ENCODE peak calls at places on chromosomes 6 and 20, in four cellular contexts. S is IMR-90, J is mesendoderm, M is neuronal stem cell. B is an unnamed sample.

GRCh38 chr6:50390416-50390815 is 322.9 kb upstream of the TFAP2D start:
- DNase-seq in S (no peak), J (no peak), M (no peak), B (no peak)

GRCh38 chr6:71011861-71012260 is 55.0 kb upstream of the B3GAT2 start:
- DNase-seq in S (no peak), J (no peak), M (no peak), B (no peak)

GRCh38 chr6:43983191-43983590 is 144.1 kb downstream of the MRPL14 start:
- DNase-seq in S (no peak), J (no peak), M (no peak), B (no peak)

GRCh38 chr6:142545147-142545546 is 243.3 kb downstream of the ADGRG6 start:
- DNase-seq in S (no peak), J (no peak), M (no peak), B (no peak)

GRCh38 chr6:159252955-159253508 is 83.8 kb downstream of the FNDC1 start:
- DNase-seq in S (peak), J (peak), M (peak), B (no peak)

GRCh38 chr20:55893031-55893430 is 112.3 kb downstream of the CBLN4 start:
- DNase-seq in S (no peak), J (no peak), M (no peak), B (no peak)

GRCh38 chr6:104784884-104785283 is 74.8 kb downstream of the HACE1 start:
- DNase-seq in S (peak), J (no peak), M (no peak), B (peak)

GRCh38 chr6:28589234-28589951 is 63.7 kb downstream of the GPX5 start:
- DNase-seq in S (peak), J (peak), M (peak), B (peak)

GRCh38 chr6:41639556-41640371 is 1.5 kb downstream of the MDFI start:
- DNase-seq in S (no peak), J (peak), M (no peak), B (no peak)

DNA sequence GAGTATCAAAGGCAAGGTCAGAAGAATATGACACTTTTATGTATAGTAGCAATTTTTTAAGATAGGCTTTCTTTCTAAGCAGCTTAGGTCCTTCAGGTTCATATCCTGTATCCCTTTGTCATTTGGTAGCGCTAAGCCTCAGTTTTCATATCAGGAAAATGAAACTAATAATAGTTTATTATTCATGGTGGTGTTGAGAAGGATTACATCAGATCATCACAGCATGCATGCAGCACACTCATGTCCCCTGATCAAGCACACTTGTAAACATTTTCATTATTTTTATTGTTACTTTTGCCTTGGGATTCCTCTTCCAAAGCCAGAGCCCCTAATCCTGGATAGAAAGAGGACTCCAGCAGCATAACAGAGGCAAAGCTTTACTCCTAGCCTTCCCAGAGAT is 70.2 kb upstream of the ADGRF1 start:
- DNase-seq in S (no peak), J (no peak), M (no peak), B (no peak)
- H3K18ac ChIP-seq in S (no peak), J (peak), M (no peak), B (peak)

GRCh38 chr20:64065973-64066341 is 3.0 kb downstream of the TCEA2 start:
- DNase-seq in S (peak), J (peak), M (no peak), B (peak)
- H3K18ac ChIP-seq in S (no peak), J (no peak), M (no peak), B (peak)

GRCh38 chr20:33062105-33062629 is 8.5 kb downstream of the BPIFB3 start:
- DNase-seq in S (no peak), J (no peak), M (peak), B (no peak)

GRCh38 chr20:33063271-33063670 is 9.6 kb downstream of the BPIFB3 start:
- DNase-seq in S (no peak), J (no peak), M (no peak), B (no peak)

GRCh38 chr20:33062750-33063149 is 9.0 kb downstream of the BPIFB3 start:
- DNase-seq in S (no peak), J (no peak), M (no peak), B (no peak)

GRCh38 chr20:33065785-33066184 is 12.1 kb downstream of the BPIFB3 start:
- DNase-seq in S (no peak), J (no peak), M (no peak), B (no peak)

GRCh38 chr20:33064572-33065287 is 11.0 kb downstream of the BPIFB3 start:
- DNase-seq in S (no peak), J (no peak), M (no peak), B (no peak)
- H3K18ac ChIP-seq in S (no peak), J (no peak), M (peak), B (no peak)

GRCh38 chr6:32195652-32195901 is 3.1 kb upstream of the GPSM3 start:
- DNase-seq in S (peak), J (peak), M (peak), B (peak)

GRCh38 chr6:32198345-32198696 is 5.9 kb upstream of the GPSM3 start:
- DNase-seq in S (no peak), J (no peak), M (no peak), B (no peak)

GRCh38 chr6:32194825-32195651 is 2.6 kb upstream of the GPSM3 start:
- DNase-seq in S (peak), J (peak), M (no peak), B (peak)

GRCh38 chr6:32195902-32196681 is 3.6 kb upstream of the GPSM3 start:
- DNase-seq in S (peak), J (peak), M (peak), B (peak)

DNA sequence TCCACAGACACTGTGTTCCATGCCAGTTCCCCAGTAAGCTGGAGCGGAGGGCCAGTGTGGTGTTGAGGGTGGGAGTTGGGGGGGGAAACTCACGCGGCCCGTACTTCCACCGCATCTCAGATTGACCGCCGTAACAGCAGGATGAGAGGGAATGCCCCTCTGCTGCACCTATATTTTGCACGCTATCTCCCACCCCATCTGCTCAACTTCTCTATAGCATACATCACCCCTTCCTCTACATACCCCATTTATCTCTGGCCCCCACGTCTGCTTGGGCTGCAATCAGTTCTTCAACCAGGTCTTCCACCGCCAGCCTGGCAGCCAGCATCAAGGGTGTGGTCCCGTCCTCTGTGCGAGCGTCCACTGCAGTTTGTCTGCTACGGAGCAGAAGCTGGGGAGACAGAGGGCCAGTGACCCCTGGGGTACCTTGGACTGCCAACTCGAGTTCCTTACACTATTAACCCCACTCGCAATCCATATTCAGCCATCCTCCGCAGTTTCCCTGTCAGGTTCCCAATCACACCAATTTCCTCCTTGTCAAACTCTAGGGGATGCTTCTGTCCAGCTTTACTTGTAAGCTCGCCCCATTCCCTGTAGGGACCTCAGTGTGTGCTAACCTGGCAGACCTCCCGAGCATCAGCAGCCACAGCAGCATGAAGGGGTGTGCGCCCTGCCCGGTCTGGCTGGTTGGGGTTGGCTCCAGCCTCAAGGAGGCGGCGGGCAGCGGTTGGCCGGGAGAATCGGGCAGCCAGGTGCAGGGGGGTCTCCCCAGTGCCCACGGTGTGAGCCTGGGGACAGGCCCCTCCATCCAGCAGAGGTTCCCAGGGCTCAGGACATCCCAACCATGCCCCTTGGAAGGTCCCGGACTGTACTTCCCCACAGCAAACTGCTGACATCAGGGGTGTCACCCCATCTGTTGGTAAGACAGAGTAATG is 4.5 kb upstream of the GPSM3 start:
- DNase-seq in S (peak), J (peak), M (no peak), B (peak)
- H3K18ac ChIP-seq in S (peak), J (no peak), M (peak), B (peak)

DNA sequence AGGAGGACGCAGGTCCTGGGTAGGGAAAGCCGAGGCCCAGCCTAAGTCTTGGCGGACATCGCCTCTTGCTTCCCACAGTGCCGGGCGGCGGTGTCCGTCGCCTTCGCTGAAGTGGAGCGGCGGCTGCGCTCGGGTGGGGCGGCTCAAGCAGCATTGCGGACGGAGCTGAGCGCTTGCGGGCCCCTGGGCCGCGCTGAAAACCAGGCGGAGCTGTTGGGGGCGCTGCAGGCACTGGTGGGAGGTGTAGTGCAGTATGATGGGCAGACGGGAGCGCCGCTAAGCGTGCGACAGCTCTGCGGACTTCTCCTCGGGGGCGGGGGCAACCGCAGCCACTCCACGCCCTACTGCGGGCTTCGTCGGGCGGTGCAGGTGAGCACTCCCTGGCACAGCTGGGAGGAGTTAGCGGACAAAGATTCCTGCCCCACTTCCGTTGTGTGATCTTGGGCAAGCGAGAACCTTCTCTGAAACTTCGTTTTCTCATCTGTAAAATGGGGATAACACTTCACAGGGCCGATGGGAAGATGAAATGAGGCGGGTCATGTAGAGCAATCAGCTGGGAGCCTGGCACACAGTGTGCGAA is 4.3 kb downstream of the PRSS16 start:
- DNase-seq in S (peak), J (peak), M (peak), B (peak)
- H3K18ac ChIP-seq in S (no peak), J (peak), M (peak), B (peak)

GRCh38 chr20:63942250-63943006 is 13.8 kb downstream of the UCKL1 start:
- DNase-seq in S (peak), J (peak), M (no peak), B (no peak)
- H3K18ac ChIP-seq in S (no peak), J (no peak), M (peak), B (no peak)

DNA sequence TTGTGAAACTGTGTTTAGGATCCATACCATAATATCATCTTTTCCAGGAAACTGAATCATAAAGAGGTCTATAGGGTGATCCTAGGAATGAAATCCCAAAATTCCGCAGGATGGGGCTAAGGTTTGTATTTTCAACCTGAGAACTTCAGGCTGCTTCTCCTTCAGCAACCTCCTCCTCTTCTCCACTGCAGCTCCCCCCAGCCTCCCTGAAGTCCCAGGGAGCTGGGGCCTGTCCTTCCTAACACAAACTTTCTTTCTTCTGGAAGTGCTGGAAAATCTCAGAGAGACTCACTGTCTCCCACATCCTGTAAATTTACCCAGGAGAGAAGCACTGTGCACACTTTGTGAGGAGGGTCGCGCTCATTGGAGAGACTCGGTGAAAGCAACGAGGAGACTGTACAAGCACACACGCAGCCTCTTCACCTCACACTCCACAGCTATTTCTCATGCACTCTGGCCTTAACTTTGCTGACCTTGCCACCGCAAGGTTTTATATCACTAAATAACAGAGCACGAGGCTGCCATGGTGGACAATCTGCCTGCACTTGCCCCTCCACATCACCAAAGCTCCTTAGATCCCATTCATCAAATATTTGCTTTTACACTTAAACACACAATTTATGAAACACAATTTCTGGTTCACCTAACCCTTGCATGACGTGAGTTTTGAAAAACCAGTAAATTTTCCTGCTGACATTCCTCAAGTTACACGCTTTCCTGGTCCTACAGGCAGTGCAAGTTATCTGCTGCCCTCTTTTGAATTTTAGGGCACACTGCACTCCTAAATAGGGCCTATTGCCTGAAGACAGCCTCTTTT is 14.3 kb downstream of the ID4 start:
- DNase-seq in S (peak), J (peak), M (peak), B (peak)
- H3K18ac ChIP-seq in S (no peak), J (peak), M (peak), B (no peak)

GRCh38 chr6:152329640-152330202 is 307.4 kb downstream of the SYNE1 start:
- DNase-seq in S (no peak), J (no peak), M (no peak), B (no peak)

GRCh38 chr6:152334555-152334954 is 302.6 kb downstream of the SYNE1 start:
- DNase-seq in S (no peak), J (no peak), M (no peak), B (no peak)

DNA sequence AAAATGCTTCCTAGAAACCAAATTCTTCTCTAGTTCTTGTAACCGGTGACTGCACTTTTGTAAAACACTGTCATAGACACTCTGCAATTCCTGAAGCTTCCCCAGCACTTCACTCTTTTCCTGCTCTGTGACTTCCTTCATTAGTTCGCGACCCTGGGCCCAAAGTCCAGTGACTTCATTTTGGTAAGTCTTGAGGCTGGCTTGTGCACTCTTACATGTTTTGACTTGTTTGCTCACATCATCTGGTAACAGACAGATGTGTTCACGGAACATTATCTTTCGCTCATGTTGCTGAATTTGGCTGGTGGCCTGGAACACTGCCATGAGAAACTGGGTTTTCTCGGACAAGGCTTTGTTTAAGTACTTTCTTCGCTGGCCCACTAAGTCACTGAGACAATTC is 306.2 kb downstream of the SYNE1 start:
- DNase-seq in S (no peak), J (no peak), M (no peak), B (no peak)
- H3K18ac ChIP-seq in S (no peak), J (no peak), M (no peak), B (no peak)

DNA sequence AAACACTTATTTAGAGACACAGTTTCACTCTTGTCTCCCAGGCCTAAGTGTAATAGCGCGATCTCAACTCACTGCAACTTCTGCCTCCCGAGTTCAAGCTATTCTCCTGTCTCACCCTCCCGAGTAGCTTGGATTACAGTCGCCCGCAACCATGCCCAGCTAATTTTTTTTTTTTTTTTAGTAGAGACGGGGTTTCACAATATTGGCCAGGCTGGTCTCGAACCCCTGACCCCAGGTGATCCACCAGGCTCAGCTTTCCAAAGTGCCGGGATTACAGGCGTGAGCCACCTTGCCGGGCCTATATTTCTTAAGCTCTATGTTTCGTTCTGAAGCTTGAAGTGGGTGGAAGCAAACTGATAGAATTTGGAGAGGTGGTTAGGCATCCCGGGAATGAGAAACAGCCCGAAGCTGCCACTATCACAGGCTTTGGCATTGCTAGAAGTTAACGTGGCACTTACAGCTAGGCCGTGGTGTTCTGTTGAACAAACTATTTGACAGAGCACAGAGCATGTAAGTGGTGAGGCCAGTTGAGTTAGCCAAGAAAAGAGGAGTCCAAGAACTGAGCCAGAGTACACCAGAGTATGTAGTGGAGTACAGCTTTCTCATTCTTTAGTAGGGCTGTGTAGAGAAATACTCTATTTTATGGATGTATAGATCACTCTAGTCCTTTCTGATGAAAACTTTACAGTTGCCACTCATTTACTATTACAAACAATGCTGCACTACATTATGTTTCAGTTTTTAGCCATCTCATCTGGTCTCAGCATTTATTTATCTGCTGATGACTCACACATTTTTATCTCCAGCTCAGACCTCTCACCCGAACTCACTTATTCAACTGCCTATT is 62.0 kb upstream of the HFE start:
- DNase-seq in S (peak), J (peak), M (no peak), B (peak)
- H3K18ac ChIP-seq in S (peak), J (peak), M (no peak), B (no peak)

B was measured in mesenchymal stem cell.